ENCODE peak calls at places on chromosomes 3 and 15, in four cellular contexts. One of them, this sample, is unnamed.

GRCh38 chr3:123728014-123728413 is 143.2 kb upstream of the HACD2 start:
- DNase-seq in suprapubic skin: no peak
- DNase-seq in fibroblast of lung: peak
- DNase-seq in upper lobe of left lung: no peak
- DNase-seq in this sample: no peak

GRCh38 chr3:56792201-56792600 is 9.5 kb downstream of the ARHGEF3 start:
- DNase-seq in suprapubic skin: no peak
- DNase-seq in fibroblast of lung: no peak
- DNase-seq in upper lobe of left lung: no peak
- DNase-seq in this sample: no peak

GRCh38 chr15:49288411-49288810 is 118.4 kb downstream of the GALK2 start:
- DNase-seq in suprapubic skin: no peak
- DNase-seq in fibroblast of lung: peak
- DNase-seq in upper lobe of left lung: no peak
- DNase-seq in this sample: peak

GRCh38 chr3:161222662-161223061 is 1.6 kb downstream of the NMD3 start:
- DNase-seq in suprapubic skin: no peak
- DNase-seq in fibroblast of lung: peak
- DNase-seq in upper lobe of left lung: no peak
- DNase-seq in this sample: no peak

GRCh38 chr15:59764775-59765174 is 75.7 kb upstream of the BNIP2 start:
- DNase-seq in suprapubic skin: no peak
- DNase-seq in fibroblast of lung: no peak
- DNase-seq in upper lobe of left lung: no peak
- DNase-seq in this sample: no peak

GRCh38 chr3:47664519-47664918 is 85.9 kb upstream of the CSPG5 start:
- DNase-seq in suprapubic skin: no peak
- DNase-seq in fibroblast of lung: peak
- DNase-seq in upper lobe of left lung: no peak
- DNase-seq in this sample: no peak

GRCh38 chr3:11494131-11494916 is 149.4 kb downstream of the VGLL4 start:
- DNase-seq in suprapubic skin: no peak
- DNase-seq in fibroblast of lung: no peak
- DNase-seq in upper lobe of left lung: no peak
- DNase-seq in this sample: no peak

GRCh38 chr15:72127724-72128322 is 9.6 kb downstream of the SENP8 start:
- DNase-seq in suprapubic skin: no peak
- DNase-seq in fibroblast of lung: no peak
- DNase-seq in upper lobe of left lung: no peak
- DNase-seq in this sample: no peak

DNA sequence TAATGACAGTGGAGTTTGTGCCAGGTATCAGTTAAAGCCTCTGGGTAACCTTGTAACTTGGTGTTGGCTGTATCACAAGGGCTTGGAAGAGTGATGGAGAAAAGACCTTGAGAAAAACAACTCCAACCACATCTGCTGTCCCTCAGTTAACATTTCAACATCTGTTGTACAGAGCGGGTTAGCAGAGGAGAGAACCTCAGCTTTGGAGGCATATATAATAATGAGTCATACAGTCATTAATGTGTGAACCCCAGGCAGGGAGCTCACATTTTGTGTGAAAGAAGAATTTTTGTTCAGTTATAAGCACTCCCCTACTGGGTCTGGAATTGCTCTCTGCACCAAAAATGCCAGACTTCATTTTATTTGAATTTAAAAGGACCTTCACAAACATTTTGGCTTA is 439.5 kb downstream of the PDCD6IP start:
- DNase-seq in suprapubic skin: no peak
- DNase-seq in fibroblast of lung: peak
- DNase-seq in upper lobe of left lung: no peak
- DNase-seq in this sample: no peak
- H3K27ac ChIP-seq in suprapubic skin: no peak
- H3K27ac ChIP-seq in fibroblast of lung: no peak
- H3K27ac ChIP-seq in upper lobe of left lung: no peak
- H3K27ac ChIP-seq in this sample: no peak

GRCh38 chr3:171804618-171805389 is 5.5 kb downstream of the PLD1 start:
- DNase-seq in suprapubic skin: no peak
- DNase-seq in fibroblast of lung: peak
- DNase-seq in upper lobe of left lung: no peak
- DNase-seq in this sample: no peak
- H3K27ac ChIP-seq in suprapubic skin: peak
- H3K27ac ChIP-seq in fibroblast of lung: peak
- H3K27ac ChIP-seq in upper lobe of left lung: no peak
- H3K27ac ChIP-seq in this sample: peak

GRCh38 chr15:58392611-58393161 is 39.1 kb upstream of the LIPC start:
- DNase-seq in suprapubic skin: no peak
- DNase-seq in fibroblast of lung: peak
- DNase-seq in upper lobe of left lung: no peak
- DNase-seq in this sample: no peak

GRCh38 chr15:58391088-58391487 is 40.7 kb upstream of the LIPC start:
- DNase-seq in suprapubic skin: no peak
- DNase-seq in fibroblast of lung: no peak
- DNase-seq in upper lobe of left lung: no peak
- DNase-seq in this sample: no peak

GRCh38 chr15:58390118-58390517 is 41.7 kb upstream of the LIPC start:
- DNase-seq in suprapubic skin: no peak
- DNase-seq in fibroblast of lung: no peak
- DNase-seq in upper lobe of left lung: no peak
- DNase-seq in this sample: no peak

GRCh38 chr15:58393196-58393790 is 38.5 kb upstream of the LIPC start:
- DNase-seq in suprapubic skin: no peak
- DNase-seq in fibroblast of lung: peak
- DNase-seq in upper lobe of left lung: no peak
- DNase-seq in this sample: peak

DNA sequence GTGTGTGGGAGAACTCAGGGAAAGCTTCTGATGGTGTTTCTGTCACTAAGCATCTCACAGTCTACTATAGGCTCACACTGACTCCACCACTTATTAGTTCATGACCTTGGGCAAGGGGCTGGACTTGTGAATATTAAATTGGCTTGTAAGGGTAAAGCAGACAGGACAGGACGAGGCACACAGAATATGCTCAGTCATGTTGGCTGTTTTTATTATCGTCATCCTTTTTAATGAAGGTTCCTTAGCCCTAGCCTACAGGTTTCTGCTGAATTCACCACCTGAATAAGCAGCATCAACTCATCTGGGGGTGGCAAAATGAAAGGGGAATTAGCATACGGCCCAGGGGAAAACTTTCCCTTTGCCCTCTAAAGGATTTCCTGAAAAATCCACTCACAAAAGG is 39.6 kb upstream of the LIPC start:
- DNase-seq in suprapubic skin: no peak
- DNase-seq in fibroblast of lung: no peak
- DNase-seq in upper lobe of left lung: no peak
- DNase-seq in this sample: no peak
- H3K27ac ChIP-seq in suprapubic skin: no peak
- H3K27ac ChIP-seq in fibroblast of lung: no peak
- H3K27ac ChIP-seq in upper lobe of left lung: no peak
- H3K27ac ChIP-seq in this sample: peak

DNA sequence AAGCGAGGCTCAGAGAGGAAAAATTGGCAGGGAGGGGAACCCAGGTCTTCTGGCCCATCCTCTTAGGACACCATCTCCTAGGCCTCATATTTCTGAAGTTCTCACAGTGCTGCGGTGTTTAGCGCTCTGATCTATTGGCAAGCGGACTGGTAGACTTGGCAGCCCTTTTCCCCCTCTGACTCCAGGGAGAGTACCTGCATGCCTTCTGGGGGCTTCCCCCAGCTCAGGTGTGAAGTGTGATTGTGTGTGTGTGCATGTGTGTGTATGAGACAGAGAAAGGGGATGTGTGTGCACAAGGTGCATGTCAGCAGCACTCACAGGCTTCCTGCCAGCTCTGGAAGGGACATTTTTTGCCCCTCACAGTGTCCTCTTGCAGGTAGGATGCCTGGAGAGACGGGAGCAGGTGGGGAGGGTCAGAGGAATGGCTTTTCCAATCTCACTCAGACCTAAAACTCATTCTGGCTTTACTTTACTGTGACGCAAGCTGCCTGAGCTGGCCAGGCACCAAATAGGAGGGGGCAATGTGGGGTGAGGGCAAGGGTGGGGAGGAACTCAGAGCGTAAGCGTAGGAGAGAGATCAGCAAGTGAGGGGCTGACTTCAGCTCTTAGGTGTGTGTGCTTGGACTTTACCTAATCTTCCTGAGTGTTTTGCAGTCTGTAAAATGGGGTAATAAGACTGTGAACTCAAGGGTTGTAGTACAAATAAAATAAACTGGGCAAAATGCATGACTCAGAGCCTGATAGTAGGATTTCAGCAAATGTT is 4.0 kb upstream of the IL17RE start:
- DNase-seq in suprapubic skin: no peak
- DNase-seq in fibroblast of lung: no peak
- DNase-seq in upper lobe of left lung: no peak
- DNase-seq in this sample: no peak
- H3K27ac ChIP-seq in suprapubic skin: peak
- H3K27ac ChIP-seq in fibroblast of lung: no peak
- H3K27ac ChIP-seq in upper lobe of left lung: peak
- H3K27ac ChIP-seq in this sample: no peak

This sample was measured in thyroid gland.